ENCODE peak calls at places on chromosomes 13 and 19, in seven cellular contexts. J is fibroblast of lung, Y is IMR-90, P is OCI-LY7, V is neural progenitor cell, Z is astrocyte, C is GM23248. E is an unnamed sample.

GRCh38 chr13:98267080-98267912 is 90.2 kb upstream of the RNF113B start:
- DNase-seq in Z (peak), P (no peak), J (peak), C (peak), Y (peak), V (no peak), E (no peak)

GRCh38 chr13:46795321-46795720 is 1.6 kb downstream of the ESD start:
- DNase-seq in C (peak), P (no peak), J (no peak), Y (no peak), Z (peak), V (peak), E (no peak)

GRCh38 chr19:40623403-40624239 is 22.5 kb downstream of the LTBP4 start:
- DNase-seq in V (peak), C (no peak), Z (peak), P (peak), Y (peak), J (peak), E (peak)

GRCh38 chr13:26785845-26786630 is 25.5 kb upstream of the GPR12 start:
- DNase-seq in V (peak), Z (no peak), Y (no peak), C (no peak), P (peak), J (no peak), E (no peak)

GRCh38 chr19:37905936-37906867 is at the start of gene WDR87:
- DNase-seq in Z (no peak), P (peak), V (peak), Y (no peak), J (no peak), C (peak), E (peak)

GRCh38 chr13:50334092-50334778 is 319.0 kb downstream of the KCNRG start:
- DNase-seq in Z (no peak), C (no peak), J (no peak), P (no peak), Y (no peak), V (no peak), E (no peak)

GRCh38 chr13:99086869-99087129 is 108.9 kb upstream of the DOCK9 start:
- DNase-seq in J (peak), P (no peak), C (no peak), Z (peak), Y (no peak), V (no peak), E (peak)

GRCh38 chr13:79455331-79455730 is 25.6 kb upstream of the NDFIP2 start:
- DNase-seq in P (no peak), Y (peak), J (no peak), C (peak), V (no peak), Z (peak), E (no peak)

DNA sequence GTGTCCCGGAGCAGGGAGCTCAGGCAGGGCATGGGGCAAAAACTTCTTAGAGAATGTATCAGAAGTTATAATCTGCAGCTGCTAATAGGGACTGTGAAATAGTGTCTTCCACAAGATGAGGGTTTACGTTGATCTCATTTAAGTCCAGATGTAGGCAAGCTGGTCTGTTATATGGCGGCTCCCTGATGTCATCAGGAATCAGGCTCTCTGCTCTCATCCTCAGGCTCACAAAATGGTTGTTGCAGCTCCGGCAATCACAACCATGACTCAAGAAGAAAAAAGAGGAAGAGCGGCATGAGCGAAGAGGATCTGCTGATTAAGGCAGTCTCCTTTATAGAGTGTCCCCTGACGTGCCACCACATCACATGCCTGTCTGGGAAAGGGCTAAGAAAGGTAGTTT is 191.3 kb downstream of the KLF5 start:
- DNase-seq in P (no peak), Y (no peak), V (no peak), J (no peak), Z (no peak), C (no peak), E (no peak)
- H2AFZ ChIP-seq in P (no peak), Y (no peak), V (no peak), J (no peak), Z (no peak), C (no peak), E (no peak)

GRCh38 chr13:70027551-70027950 is 80.1 kb upstream of the ATXN8OS start:
- DNase-seq in Z (no peak), V (no peak), Y (no peak), P (no peak), J (no peak), C (no peak), E (no peak)
- H3K4me2 ChIP-seq in Z (no peak), V (no peak), Y (no peak), P (no peak), J (no peak), C (no peak), E (no peak)

DNA sequence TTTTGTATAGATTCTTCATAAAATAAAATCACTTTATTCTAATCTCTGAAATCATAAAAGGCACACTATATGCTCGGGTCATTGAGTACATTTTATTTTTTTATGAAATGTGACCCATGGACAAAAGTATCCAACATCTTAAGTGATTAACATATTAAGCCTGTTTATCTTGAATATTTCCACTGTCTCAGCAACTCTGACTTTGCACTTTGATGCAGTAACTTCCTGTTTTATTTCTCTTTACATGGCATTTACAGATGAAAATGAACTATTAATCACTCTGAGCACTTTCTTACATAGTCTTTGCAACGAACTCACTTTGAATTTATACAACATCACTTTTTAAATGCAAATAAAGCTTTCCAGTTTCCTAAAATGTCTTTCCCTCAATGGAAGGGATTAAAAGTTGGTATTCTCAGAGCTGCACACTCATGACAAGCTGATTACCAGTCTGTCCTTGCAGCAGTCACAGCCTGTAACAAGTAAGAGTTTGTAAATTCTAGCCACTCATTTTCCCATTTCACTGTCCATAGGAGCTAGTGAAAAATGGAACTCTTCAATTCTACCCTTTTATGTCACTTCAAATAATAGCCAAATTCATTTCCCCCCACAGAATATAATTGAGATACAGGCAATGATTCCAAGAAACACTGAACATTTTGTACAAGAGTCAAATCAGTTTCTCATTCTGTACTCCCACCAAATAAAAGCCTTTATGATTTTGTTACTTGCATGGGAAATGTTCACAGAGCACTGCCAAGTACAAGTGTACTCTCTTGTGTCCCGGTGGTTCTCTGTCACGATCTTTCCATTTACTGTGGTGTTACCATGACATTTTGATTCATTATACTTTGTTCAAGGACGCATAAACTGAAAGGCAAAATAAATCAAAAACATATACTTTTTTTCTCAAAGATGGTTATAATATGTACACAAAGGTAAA is 1968.9 kb downstream of the PCDH9 start:
- DNase-seq in P (no peak), Z (no peak), Y (no peak), V (no peak), J (peak), C (no peak), E (no peak)
- H2AFZ ChIP-seq in P (no peak), Z (peak), Y (no peak), V (no peak), J (no peak), C (no peak), E (no peak)

GRCh38 chr13:101739382-101740178 is 287.1 kb downstream of the ITGBL1 start:
- DNase-seq in C (no peak), Y (no peak), P (no peak), Z (no peak), V (no peak), J (no peak), E (no peak)
- H3K4me2 ChIP-seq in C (no peak), Y (no peak), P (no peak), Z (no peak), V (no peak), J (no peak), E (no peak)

GRCh38 chr19:2410023-2410422 is 17.4 kb downstream of the TIMM13 start:
- DNase-seq in Z (no peak), J (no peak), P (no peak), Y (no peak), V (no peak), C (no peak), E (peak)

GRCh38 chr19:2409352-2409912 is 18.0 kb downstream of the TIMM13 start:
- DNase-seq in Y (no peak), Z (no peak), V (no peak), J (no peak), C (no peak), P (no peak), E (no peak)

GRCh38 chr19:2399582-2399981 is 27.8 kb downstream of the TIMM13 start:
- DNase-seq in P (no peak), J (no peak), Z (no peak), Y (no peak), V (no peak), C (no peak), E (no peak)

GRCh38 chr19:2408247-2408646 is 19.1 kb downstream of the TIMM13 start:
- DNase-seq in J (no peak), V (no peak), Y (no peak), Z (no peak), C (no peak), P (no peak), E (peak)

GRCh38 chr19:2405256-2405655 is 22.1 kb downstream of the TIMM13 start:
- DNase-seq in V (no peak), Z (no peak), P (no peak), J (no peak), Y (no peak), C (no peak), E (no peak)
- H2AFZ ChIP-seq in V (no peak), Z (no peak), P (no peak), J (no peak), Y (no peak), C (no peak), E (no peak)

DNA sequence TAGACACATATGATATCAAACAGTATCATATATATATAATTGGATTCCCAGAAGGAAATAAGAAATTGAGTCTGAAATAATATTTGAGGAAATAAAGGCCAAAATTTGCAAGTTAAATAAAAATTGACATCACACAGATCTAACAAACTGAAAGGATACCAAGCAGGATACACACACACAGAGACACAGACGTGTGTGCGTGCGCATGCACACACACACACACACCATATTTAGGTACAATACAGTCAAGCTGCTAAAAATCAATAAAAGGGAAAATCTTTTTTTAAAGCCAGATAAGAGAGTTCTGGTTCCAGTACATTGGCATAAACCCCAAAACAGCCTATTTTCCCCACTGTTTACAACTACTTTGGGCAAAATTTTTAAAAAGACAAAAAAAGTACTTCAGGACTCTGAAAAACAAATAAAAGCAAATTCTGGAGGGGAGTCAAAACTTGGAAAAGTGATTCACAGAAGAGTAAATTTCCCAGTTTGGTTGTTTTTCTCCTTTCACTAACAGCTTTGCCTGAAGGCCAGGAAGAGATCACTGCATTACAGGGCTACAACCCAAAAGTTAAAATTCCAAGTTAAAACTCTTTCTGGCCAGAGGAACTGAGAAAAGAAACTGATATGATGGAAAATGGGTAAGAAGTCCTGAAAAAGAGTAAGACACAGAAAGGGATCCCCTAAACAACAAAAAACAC is 16.2 kb downstream of the MYCBP2 start:
- DNase-seq in J (peak), V (no peak), P (no peak), Z (no peak), C (peak), Y (no peak), E (no peak)
- H3K4me2 ChIP-seq in J (no peak), V (no peak), P (peak), Z (no peak), C (peak), Y (peak), E (no peak)

GRCh38 chr13:107117327-107118012 is 549.5 kb upstream of the ARGLU1 start:
- DNase-seq in Y (peak), J (no peak), C (no peak), V (no peak), P (no peak), Z (no peak), E (no peak)
- H2AFZ ChIP-seq in Y (peak), J (no peak), C (no peak), V (peak), P (no peak), Z (peak), E (no peak)

E was measured in osteoblast.